ENCODE peak calls at places on chromosomes 6 and 20, in seven cellular contexts. A is hepatocyte, B is PC-3, H is GM23338, X is MM.1S, O is neural progenitor cell, N is HCT116. L is an unnamed sample. For H3K4me1, the result is how much of the 10 kb centered on the place peaks cover.

GRCh38 chr20:25294459-25295385 is 46.8 kb downstream of the PYGB start:
- DNase-seq in A (peak), B (peak), H (peak), X (peak), O (peak), N (peak), L (peak)

GRCh38 chr6:167570460-167571400 is 245.8 kb downstream of the TTLL2 start:
- DNase-seq in H (no peak), B (no peak), X (no peak), O (no peak), A (no peak), N (no peak), L (no peak)

GRCh38 chr6:31401403-31401802 is 2.0 kb upstream of the MICA start:
- DNase-seq in A (peak), X (no peak), B (peak), H (no peak), N (peak), O (no peak), L (peak)

GRCh38 chr6:169165561-169166300 is 87.9 kb downstream of the THBS2 start:
- DNase-seq in N (no peak), B (no peak), A (no peak), O (no peak), H (no peak), X (no peak), L (no peak)

GRCh38 chr6:169789146-169789943 is 37.9 kb downstream of the ERMARD start:
- DNase-seq in O (no peak), B (no peak), N (no peak), X (no peak), H (peak), A (no peak), L (no peak)

GRCh38 chr6:132812756-132813172 is 1.6 kb upstream of the RPS12 start:
- DNase-seq in X (peak), A (no peak), O (peak), B (no peak), N (no peak), H (peak), L (no peak)

GRCh38 chr6:130293800-130294199 is 71.0 kb upstream of the SAMD3 start:
- DNase-seq in N (peak), H (peak), O (peak), X (peak), A (peak), B (peak), L (peak)

GRCh38 chr6:136016228-136017225 is 165.0 kb downstream of the PDE7B start:
- DNase-seq in O (no peak), N (no peak), H (no peak), X (no peak), A (no peak), B (peak), L (peak)

GRCh38 chr6:12401200-12401599 is 111.0 kb downstream of the EDN1 start:
- DNase-seq in H (no peak), A (no peak), O (no peak), N (no peak), B (no peak), X (no peak), L (no peak)

GRCh38 chr6:3769610-3770009 is 18.1 kb upstream of the PXDC1 start:
- DNase-seq in A (no peak), X (no peak), B (peak), O (no peak), N (no peak), H (no peak), L (peak)

GRCh38 chr6:15843226-15843625 is 180.4 kb upstream of the DTNBP1 start:
- DNase-seq in X (no peak), B (no peak), N (no peak), O (no peak), A (no peak), H (no peak), L (no peak)

GRCh38 chr20:64051532-64052325 is 2.3 kb upstream of the SOX18 start:
- DNase-seq in A (no peak), O (no peak), X (no peak), N (no peak), H (no peak), B (no peak), L (no peak)

GRCh38 chr6:1871936-1872335 is 262.2 kb downstream of the FOXC1 start:
- DNase-seq in H (peak), N (no peak), B (no peak), X (no peak), O (peak), A (no peak), L (peak)

GRCh38 chr6:104885518-104886043 is 25.9 kb upstream of the HACE1 start:
- DNase-seq in H (peak), X (no peak), A (no peak), O (no peak), B (no peak), N (no peak), L (no peak)

GRCh38 chr6:28501259-28501658 is 14.3 kb downstream of the GPX6 start:
- DNase-seq in O (no peak), X (no peak), H (no peak), A (no peak), B (no peak), N (no peak), L (no peak)

GRCh38 chr6:138680085-138680484 is 93.5 kb upstream of the CCDC28A start:
- DNase-seq in A (no peak), N (no peak), X (no peak), H (no peak), O (no peak), B (peak), L (peak)

GRCh38 chr6:56521454-56521853 is 121.2 kb downstream of the DST start:
- DNase-seq in B (peak), H (no peak), N (no peak), O (no peak), A (no peak), X (no peak), L (no peak)
- H3K4me1 ChIP-seq in B (under half), H (half or more), N (under half), O (under half), A (under half), X (under half), L (under half)

GRCh38 chr20:19646963-19647362 is 111.1 kb upstream of the RIN2 start:
- DNase-seq in O (no peak), N (no peak), B (no peak), X (no peak), H (no peak), A (no peak), L (no peak)
- TF ChIP-seq EZH2phosphoT487 in O (no peak), N (no peak), B (no peak), X (no peak), H (no peak), A (no peak), L (no peak)

DNA sequence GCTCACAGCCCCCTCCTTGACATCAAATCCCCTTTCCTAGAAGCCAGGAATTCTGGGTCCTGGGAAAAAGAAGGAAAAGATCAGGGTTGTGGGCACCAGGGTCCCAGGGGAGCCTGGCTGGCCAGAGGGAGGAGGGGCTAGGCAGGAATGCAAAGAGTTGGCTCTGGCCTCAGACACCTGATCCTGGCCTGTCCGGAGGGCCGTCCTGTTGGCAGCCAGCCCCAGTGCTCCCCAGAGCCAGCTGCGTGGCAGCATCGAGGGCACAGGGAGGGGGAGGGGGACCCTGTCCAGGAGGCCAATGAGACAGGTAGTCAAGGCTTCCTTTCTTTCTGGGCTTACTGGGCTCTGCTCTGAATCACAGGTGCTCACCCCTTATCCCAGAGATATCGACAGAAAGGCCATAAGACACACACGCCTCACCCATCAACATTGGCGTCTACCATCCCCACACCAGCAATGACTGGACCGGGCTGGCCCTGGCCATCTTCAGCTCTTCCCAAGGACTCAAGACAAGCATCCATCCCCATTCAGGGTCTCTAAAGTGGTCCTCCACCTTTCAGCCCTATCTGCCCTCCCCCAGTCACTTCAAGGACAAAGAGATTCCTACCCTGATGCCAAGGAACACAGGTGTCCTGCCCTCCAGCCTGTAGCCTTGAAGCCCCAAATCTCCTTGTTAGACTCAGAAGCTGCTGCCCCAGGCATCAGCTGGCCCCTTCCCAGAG is 723 bp downstream of the COL11A2 start:
- DNase-seq in O (peak), B (no peak), A (no peak), H (peak), N (no peak), X (no peak), L (no peak)
- TF ChIP-seq EZH2 in O (no peak), B (no peak), A (no peak), H (no peak), N (no peak), X (no peak), L (no peak)

GRCh38 chr20:58652606-58653303 is 1.7 kb downstream of the STX16 start:
- DNase-seq in B (peak), O (peak), N (no peak), A (no peak), H (no peak), X (no peak), L (peak)
- H3K4me1 ChIP-seq in B (half or more), O (under half), N (under half), A (under half), H (half or more), X (under half), L (half or more)

L was measured in GM23248.